ENCODE peak calls at places on chromosomes 16 and 17, in eight cellular contexts. One of them, this sample, is unnamed.

GRCh38 chr16:12323007-12323699 is 346.6 kb downstream of the SNX29 start:
- DNase-seq in CD8-positive, alpha-beta T cell: peak
- DNase-seq in effector memory CD4-positive, alpha-beta T cell: peak
- DNase-seq in pancreas: no peak
- DNase-seq in SK-N-MC: no peak
- DNase-seq in transverse colon: no peak
- DNase-seq in AG04450: no peak
- DNase-seq in right lobe of liver: no peak
- DNase-seq in this sample: no peak

GRCh38 chr16:85461814-85462404 is 151.2 kb upstream of the GSE1 start:
- DNase-seq in SK-N-MC: no peak
- DNase-seq in transverse colon: no peak
- DNase-seq in AG04450: peak
- DNase-seq in right lobe of liver: no peak
- DNase-seq in pancreas: no peak
- DNase-seq in effector memory CD4-positive, alpha-beta T cell: no peak
- DNase-seq in CD8-positive, alpha-beta T cell: no peak
- DNase-seq in this sample: peak

GRCh38 chr16:1978476-1979120 is 2.7 kb downstream of the NOXO1 start:
- DNase-seq in right lobe of liver: no peak
- DNase-seq in SK-N-MC: no peak
- DNase-seq in AG04450: no peak
- DNase-seq in CD8-positive, alpha-beta T cell: no peak
- DNase-seq in transverse colon: no peak
- DNase-seq in pancreas: no peak
- DNase-seq in effector memory CD4-positive, alpha-beta T cell: no peak
- DNase-seq in this sample: no peak

GRCh38 chr17:33328129-33328528 is 35.0 kb upstream of the ASIC2 start:
- DNase-seq in right lobe of liver: no peak
- DNase-seq in CD8-positive, alpha-beta T cell: no peak
- DNase-seq in SK-N-MC: no peak
- DNase-seq in AG04450: no peak
- DNase-seq in transverse colon: no peak
- DNase-seq in effector memory CD4-positive, alpha-beta T cell: no peak
- DNase-seq in pancreas: no peak
- DNase-seq in this sample: no peak

GRCh38 chr17:54494731-54495715 is 405.6 kb upstream of the TOM1L1 start:
- DNase-seq in SK-N-MC: peak
- DNase-seq in CD8-positive, alpha-beta T cell: no peak
- DNase-seq in pancreas: no peak
- DNase-seq in right lobe of liver: no peak
- DNase-seq in transverse colon: no peak
- DNase-seq in AG04450: no peak
- DNase-seq in effector memory CD4-positive, alpha-beta T cell: no peak
- DNase-seq in this sample: no peak

GRCh38 chr17:80124351-80124981 is 22.5 kb downstream of the EIF4A3 start:
- DNase-seq in pancreas: peak
- DNase-seq in effector memory CD4-positive, alpha-beta T cell: no peak
- DNase-seq in AG04450: no peak
- DNase-seq in right lobe of liver: no peak
- DNase-seq in SK-N-MC: no peak
- DNase-seq in CD8-positive, alpha-beta T cell: no peak
- DNase-seq in transverse colon: no peak
- DNase-seq in this sample: no peak

GRCh38 chr17:56478836-56479447 is 114.6 kb upstream of the NOG start:
- DNase-seq in right lobe of liver: no peak
- DNase-seq in CD8-positive, alpha-beta T cell: no peak
- DNase-seq in effector memory CD4-positive, alpha-beta T cell: no peak
- DNase-seq in pancreas: no peak
- DNase-seq in AG04450: no peak
- DNase-seq in transverse colon: no peak
- DNase-seq in SK-N-MC: no peak
- DNase-seq in this sample: no peak

GRCh38 chr17:82021728-82022309 is 859 bp downstream of the CENPX start:
- DNase-seq in CD8-positive, alpha-beta T cell: no peak
- DNase-seq in pancreas: no peak
- DNase-seq in transverse colon: peak
- DNase-seq in AG04450: no peak
- DNase-seq in effector memory CD4-positive, alpha-beta T cell: no peak
- DNase-seq in SK-N-MC: no peak
- DNase-seq in right lobe of liver: no peak
- DNase-seq in this sample: no peak

GRCh38 chr16:4693956-4694663 is 748 bp downstream of the NUDT16L1 start:
- DNase-seq in pancreas: peak
- DNase-seq in SK-N-MC: no peak
- DNase-seq in AG04450: peak
- DNase-seq in effector memory CD4-positive, alpha-beta T cell: peak
- DNase-seq in transverse colon: peak
- DNase-seq in right lobe of liver: peak
- DNase-seq in CD8-positive, alpha-beta T cell: peak
- DNase-seq in this sample: no peak

GRCh38 chr16:78925071-78925714 is 675.3 kb downstream of the MAF start:
- DNase-seq in effector memory CD4-positive, alpha-beta T cell: no peak
- DNase-seq in right lobe of liver: no peak
- DNase-seq in CD8-positive, alpha-beta T cell: no peak
- DNase-seq in SK-N-MC: no peak
- DNase-seq in pancreas: no peak
- DNase-seq in AG04450: no peak
- DNase-seq in transverse colon: peak
- DNase-seq in this sample: no peak

GRCh38 chr17:7392696-7393612 is 1.4 kb downstream of the PLSCR3 start:
- DNase-seq in effector memory CD4-positive, alpha-beta T cell: no peak
- DNase-seq in CD8-positive, alpha-beta T cell: no peak
- DNase-seq in pancreas: no peak
- DNase-seq in right lobe of liver: peak
- DNase-seq in AG04450: no peak
- DNase-seq in transverse colon: no peak
- DNase-seq in SK-N-MC: no peak
- DNase-seq in this sample: no peak
- H3K27ac ChIP-seq in effector memory CD4-positive, alpha-beta T cell: peak
- H3K27ac ChIP-seq in CD8-positive, alpha-beta T cell: peak
- H3K27ac ChIP-seq in pancreas: no peak
- H3K27ac ChIP-seq in right lobe of liver: no peak
- H3K27ac ChIP-seq in AG04450: no peak
- H3K27ac ChIP-seq in transverse colon: peak
- H3K27ac ChIP-seq in SK-N-MC: no peak
- H3K27ac ChIP-seq in this sample: peak

DNA sequence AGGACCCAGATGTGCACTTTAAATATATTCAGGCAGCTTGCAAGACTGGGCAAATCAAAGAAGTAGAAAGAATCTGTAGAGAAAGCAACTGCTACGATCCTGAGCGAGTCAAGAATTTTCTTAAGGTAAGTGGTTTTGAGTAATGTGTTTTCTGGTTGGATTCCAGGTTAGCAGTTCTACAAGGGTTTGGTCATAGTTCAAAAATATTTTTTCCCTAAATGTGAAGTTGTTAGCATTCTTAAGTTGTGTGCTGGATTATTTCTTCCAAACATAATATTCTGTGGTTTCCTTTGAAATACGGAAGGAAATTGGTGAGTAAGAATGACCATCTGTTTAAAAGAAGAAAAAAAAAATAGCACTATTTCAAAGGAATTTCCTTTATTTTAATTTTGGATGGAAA is 38.4 kb downstream of the PTRH2 start:
- DNase-seq in pancreas: no peak
- DNase-seq in transverse colon: no peak
- DNase-seq in AG04450: peak
- DNase-seq in right lobe of liver: no peak
- DNase-seq in effector memory CD4-positive, alpha-beta T cell: no peak
- DNase-seq in CD8-positive, alpha-beta T cell: no peak
- DNase-seq in SK-N-MC: no peak
- DNase-seq in this sample: no peak
- H3K27ac ChIP-seq in pancreas: no peak
- H3K27ac ChIP-seq in transverse colon: peak
- H3K27ac ChIP-seq in AG04450: no peak
- H3K27ac ChIP-seq in right lobe of liver: no peak
- H3K27ac ChIP-seq in effector memory CD4-positive, alpha-beta T cell: no peak
- H3K27ac ChIP-seq in CD8-positive, alpha-beta T cell: no peak
- H3K27ac ChIP-seq in SK-N-MC: no peak
- H3K27ac ChIP-seq in this sample: no peak

GRCh38 chr16:14307059-14307531 is 236.0 kb downstream of the MRTFB start:
- DNase-seq in CD8-positive, alpha-beta T cell: no peak
- DNase-seq in SK-N-MC: no peak
- DNase-seq in effector memory CD4-positive, alpha-beta T cell: no peak
- DNase-seq in AG04450: no peak
- DNase-seq in transverse colon: no peak
- DNase-seq in pancreas: no peak
- DNase-seq in right lobe of liver: no peak
- DNase-seq in this sample: no peak

GRCh38 chr16:14304891-14305459 is 233.9 kb downstream of the MRTFB start:
- DNase-seq in transverse colon: no peak
- DNase-seq in effector memory CD4-positive, alpha-beta T cell: no peak
- DNase-seq in SK-N-MC: no peak
- DNase-seq in right lobe of liver: peak
- DNase-seq in pancreas: no peak
- DNase-seq in AG04450: no peak
- DNase-seq in CD8-positive, alpha-beta T cell: no peak
- DNase-seq in this sample: no peak

GRCh38 chr16:14308357-14308723 is 237.2 kb downstream of the MRTFB start:
- DNase-seq in effector memory CD4-positive, alpha-beta T cell: no peak
- DNase-seq in SK-N-MC: no peak
- DNase-seq in right lobe of liver: no peak
- DNase-seq in CD8-positive, alpha-beta T cell: no peak
- DNase-seq in AG04450: no peak
- DNase-seq in transverse colon: no peak
- DNase-seq in pancreas: no peak
- DNase-seq in this sample: no peak

GRCh38 chr16:14307623-14308356 is 236.7 kb downstream of the MRTFB start:
- DNase-seq in right lobe of liver: peak
- DNase-seq in effector memory CD4-positive, alpha-beta T cell: no peak
- DNase-seq in pancreas: peak
- DNase-seq in SK-N-MC: no peak
- DNase-seq in AG04450: no peak
- DNase-seq in CD8-positive, alpha-beta T cell: no peak
- DNase-seq in transverse colon: no peak
- DNase-seq in this sample: no peak

GRCh38 chr16:14306485-14307058 is 235.5 kb downstream of the MRTFB start:
- DNase-seq in AG04450: no peak
- DNase-seq in CD8-positive, alpha-beta T cell: no peak
- DNase-seq in transverse colon: no peak
- DNase-seq in SK-N-MC: no peak
- DNase-seq in pancreas: no peak
- DNase-seq in right lobe of liver: no peak
- DNase-seq in effector memory CD4-positive, alpha-beta T cell: no peak
- DNase-seq in this sample: no peak
- H3K27ac ChIP-seq in AG04450: no peak
- H3K27ac ChIP-seq in CD8-positive, alpha-beta T cell: no peak
- H3K27ac ChIP-seq in transverse colon: peak
- H3K27ac ChIP-seq in SK-N-MC: peak
- H3K27ac ChIP-seq in pancreas: peak
- H3K27ac ChIP-seq in right lobe of liver: no peak
- H3K27ac ChIP-seq in effector memory CD4-positive, alpha-beta T cell: no peak
- H3K27ac ChIP-seq in this sample: no peak

DNA sequence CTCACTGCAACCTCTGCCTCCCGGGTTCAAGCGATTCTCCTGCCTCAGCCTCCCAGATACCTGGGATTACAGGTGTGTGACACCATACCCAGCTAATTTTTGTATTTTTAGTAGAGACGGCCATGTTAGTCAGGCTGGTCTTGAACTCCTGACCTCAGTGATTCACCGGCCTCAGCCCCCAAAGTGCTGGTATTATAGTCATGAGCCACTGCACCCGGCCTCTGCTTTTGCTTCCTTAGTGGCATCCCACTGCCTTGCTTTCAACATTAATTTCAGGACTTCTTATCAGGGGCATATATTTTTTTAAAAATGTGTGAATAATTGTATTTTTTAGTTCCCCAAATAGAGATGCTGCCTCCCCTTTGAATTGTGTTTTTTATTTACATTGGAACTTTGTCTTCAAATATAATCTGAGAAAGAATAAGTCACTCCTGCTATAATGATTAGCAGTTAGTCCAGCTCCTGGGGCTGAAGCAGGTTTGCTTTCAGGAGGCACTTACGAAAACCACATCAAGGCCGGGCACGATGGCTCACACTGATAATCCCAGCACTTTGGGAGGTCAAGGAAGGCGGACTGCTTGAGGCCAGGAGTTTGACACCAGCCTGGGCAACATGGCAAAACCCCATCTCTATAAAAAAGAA is 98.9 kb downstream of the SYCE1L start:
- DNase-seq in CD8-positive, alpha-beta T cell: no peak
- DNase-seq in transverse colon: no peak
- DNase-seq in pancreas: no peak
- DNase-seq in AG04450: no peak
- DNase-seq in right lobe of liver: no peak
- DNase-seq in SK-N-MC: no peak
- DNase-seq in effector memory CD4-positive, alpha-beta T cell: no peak
- DNase-seq in this sample: no peak
- H3K27ac ChIP-seq in CD8-positive, alpha-beta T cell: no peak
- H3K27ac ChIP-seq in transverse colon: no peak
- H3K27ac ChIP-seq in pancreas: no peak
- H3K27ac ChIP-seq in AG04450: no peak
- H3K27ac ChIP-seq in right lobe of liver: no peak
- H3K27ac ChIP-seq in SK-N-MC: no peak
- H3K27ac ChIP-seq in effector memory CD4-positive, alpha-beta T cell: no peak
- H3K27ac ChIP-seq in this sample: no peak

DNA sequence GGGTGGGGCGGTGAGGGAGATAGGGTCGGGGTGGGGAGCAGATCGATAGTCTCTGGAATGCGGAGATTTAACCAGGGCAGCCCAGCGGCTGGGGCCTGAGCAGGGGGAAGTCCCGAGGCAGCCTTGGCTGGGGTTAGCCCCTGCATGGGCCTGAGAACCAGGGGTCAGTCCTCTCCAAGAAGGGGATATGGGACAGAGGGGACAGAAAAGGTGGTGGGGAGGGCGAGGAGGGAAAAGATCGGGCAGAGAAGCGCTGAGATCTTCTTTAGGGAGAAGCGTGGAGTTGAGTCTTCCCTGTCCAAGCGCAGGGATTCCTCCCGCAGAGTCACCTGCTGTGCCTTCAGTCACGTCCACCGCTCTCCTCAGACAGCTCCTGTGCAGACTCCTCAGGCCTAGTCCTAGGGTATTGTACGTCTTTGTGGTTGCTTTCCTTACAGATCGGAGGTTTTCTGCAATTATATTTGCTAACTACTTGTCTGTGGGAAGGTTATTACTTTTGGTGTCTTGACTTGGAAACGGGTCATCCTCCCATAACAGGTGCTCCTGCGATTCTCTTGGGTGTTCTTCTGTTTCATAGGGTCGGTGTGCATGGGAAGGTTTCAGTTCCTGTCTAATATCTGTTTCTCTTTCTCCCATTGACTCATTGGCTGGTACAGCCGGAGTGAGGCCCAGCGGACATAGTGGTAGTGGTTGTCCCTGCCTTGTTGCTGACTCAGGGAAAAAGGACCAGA is 952 bp downstream of the CD300A start:
- DNase-seq in right lobe of liver: no peak
- DNase-seq in effector memory CD4-positive, alpha-beta T cell: no peak
- DNase-seq in pancreas: no peak
- DNase-seq in AG04450: no peak
- DNase-seq in SK-N-MC: no peak
- DNase-seq in transverse colon: peak
- DNase-seq in CD8-positive, alpha-beta T cell: no peak
- DNase-seq in this sample: no peak
- H3K27ac ChIP-seq in right lobe of liver: peak
- H3K27ac ChIP-seq in effector memory CD4-positive, alpha-beta T cell: peak
- H3K27ac ChIP-seq in pancreas: peak
- H3K27ac ChIP-seq in AG04450: no peak
- H3K27ac ChIP-seq in SK-N-MC: no peak
- H3K27ac ChIP-seq in transverse colon: peak
- H3K27ac ChIP-seq in CD8-positive, alpha-beta T cell: peak
- H3K27ac ChIP-seq in this sample: no peak